ENCODE peak calls at places on chromosomes 1 and 21, in eight cellular contexts. M, D, J, H, S, O, V and A are unnamed samples.

GRCh38 chr1:154862927-154863701 is 7.0 kb downstream of the KCNN3 start:
- DNase-seq in J (no peak), M (no peak), D (no peak), S (no peak), H (no peak), V (no peak), O (peak), A (no peak)

GRCh38 chr1:26784023-26784871 is 3.5 kb upstream of the PIGV start:
- DNase-seq in M (no peak), H (no peak), O (no peak), S (peak), J (peak), D (peak), V (no peak), A (no peak)

GRCh38 chr21:36385233-36385908 is at the start of gene CHAF1B:
- DNase-seq in S (peak), J (peak), D (peak), M (peak), V (peak), O (peak), H (peak), A (peak)

GRCh38 chr1:212212343-212212742 is 72.9 kb upstream of the PPP2R5A start:
- DNase-seq in O (no peak), H (no peak), S (no peak), M (no peak), V (no peak), D (no peak), J (no peak), A (no peak)

GRCh38 chr21:42837421-42838211 is 41.7 kb downstream of the WDR4 start:
- DNase-seq in H (no peak), J (peak), O (peak), S (no peak), V (no peak), M (no peak), D (no peak), A (no peak)

GRCh38 chr1:236395780-236396664 is 1.9 kb downstream of the EDARADD start:
- DNase-seq in M (peak), S (no peak), D (no peak), J (no peak), V (no peak), O (no peak), H (no peak), A (no peak)

GRCh38 chr1:77538956-77539509 is 143.4 kb downstream of the ZZZ3 start:
- DNase-seq in S (peak), O (no peak), J (no peak), M (peak), V (peak), H (no peak), D (peak), A (peak)

GRCh38 chr1:107648071-107648470 is 316.9 kb downstream of the VAV3 start:
- DNase-seq in M (peak), J (no peak), V (no peak), O (no peak), D (peak), H (no peak), S (no peak), A (peak)

GRCh38 chr1:224609333-224609732 is 6.8 kb upstream of the CNIH3 start:
- DNase-seq in O (no peak), S (no peak), J (no peak), M (no peak), H (no peak), D (peak), V (no peak), A (no peak)

GRCh38 chr1:41537788-41538351 is 53.4 kb upstream of the EDN2 start:
- DNase-seq in S (peak), V (no peak), D (peak), O (no peak), M (peak), J (peak), H (no peak), A (peak)

GRCh38 chr1:43172532-43172972 is 422 bp downstream of the CFAP57 start:
- DNase-seq in D (peak), O (peak), H (peak), V (peak), S (peak), J (peak), M (peak), A (peak)

GRCh38 chr1:211625040-211625439 is 46.1 kb upstream of the SLC30A1 start:
- DNase-seq in V (no peak), M (peak), J (no peak), S (peak), O (no peak), D (peak), H (no peak), A (peak)

GRCh38 chr1:116834605-116835004 is 75.1 kb upstream of the PTGFRN start:
- DNase-seq in D (no peak), M (no peak), J (no peak), H (no peak), O (no peak), S (no peak), V (no peak), A (no peak)

GRCh38 chr1:20507248-20507563 is 745 bp downstream of the MUL1 start:
- DNase-seq in H (no peak), S (no peak), J (no peak), O (no peak), V (no peak), D (no peak), M (no peak), A (no peak)

GRCh38 chr1:51622455-51622913 is 5.6 kb downstream of the OSBPL9 start:
- DNase-seq in V (no peak), M (peak), O (no peak), H (no peak), J (peak), D (peak), S (peak), A (peak)

GRCh38 chr1:68777850-68778249 is 281.0 kb upstream of the DEPDC1 start:
- DNase-seq in O (no peak), M (no peak), V (no peak), S (no peak), J (no peak), H (no peak), D (no peak), A (no peak)

GRCh38 chr1:20343149-20343936 is 52.7 kb downstream of the VWA5B1 start:
- DNase-seq in V (no peak), M (peak), J (peak), H (peak), D (no peak), S (no peak), O (peak), A (no peak)

GRCh38 chr1:108747128-108747827 is 804 bp downstream of the STXBP3 start:
- DNase-seq in S (peak), J (peak), O (peak), H (peak), D (peak), M (peak), V (no peak), A (peak)

GRCh38 chr1:183896466-183897026 is 91.6 kb downstream of the RGL1 start:
- DNase-seq in J (no peak), M (no peak), O (no peak), V (no peak), D (peak), S (no peak), H (no peak), A (no peak)

GRCh38 chr1:224340711-224341384 is 10.9 kb upstream of the NVL start:
- DNase-seq in J (no peak), D (peak), V (no peak), M (no peak), O (no peak), H (peak), S (no peak), A (no peak)

GRCh38 chr21:37232274-37233018 is 34.7 kb downstream of the VPS26C start:
- DNase-seq in J (no peak), V (peak), S (no peak), D (no peak), O (peak), M (no peak), H (no peak), A (no peak)

GRCh38 chr1:205504311-205505075 is at the start of gene CDK18:
- DNase-seq in M (peak), V (no peak), J (peak), H (peak), S (peak), O (peak), D (peak), A (no peak)

GRCh38 chr1:207903767-207904166 is 7.2 kb downstream of the CD34 start:
- DNase-seq in J (no peak), M (no peak), H (no peak), D (peak), S (no peak), O (no peak), V (no peak), A (no peak)